ENCODE peak calls at places on chromosomes 12 and 14, in nine cellular contexts. H, L, A, R, N, W, K, M and P are unnamed samples.
A peak's percentile ranks its signal among the peaks of the same experiment; 100 is the strongest.

GRCh38 chr14:37546621-37547447 is 48.2 kb downstream of the FOXA1 start:
- DNase-seq in H (peak; percentile 46), L (no peak), A (no peak), R (no peak), N (no peak), W (peak; percentile 80), K (no peak), M (no peak), P (no peak)

GRCh38 chr14:99273724-99274345 is 1.8 kb upstream of the BCL11B start:
- DNase-seq in H (peak; percentile 66), L (no peak), A (no peak), R (no peak), N (no peak), W (peak; percentile 62), K (no peak), M (no peak), P (peak; percentile 69)

GRCh38 chr12:132284618-132285310 is 44.6 kb downstream of the GALNT9 start:
- DNase-seq in H (peak; percentile 75), L (no peak), A (no peak), R (no peak), N (no peak), W (peak; percentile 62), K (no peak), M (peak; percentile 89), P (no peak)

GRCh38 chr12:25796523-25797000 is 161.9 kb upstream of the RASSF8 start:
- DNase-seq in H (no peak), L (no peak), A (no peak), R (no peak), N (no peak), W (no peak), K (no peak), M (no peak), P (no peak)

GRCh38 chr12:109752117-109753053 is 38.8 kb downstream of the FAM222A start:
- DNase-seq in H (peak; percentile 56), L (no peak), A (no peak), R (no peak), N (no peak), W (no peak), K (no peak), M (peak; percentile 36), P (no peak)

GRCh38 chr12:2292560-2292959 is 239.8 kb downstream of the CACNA1C start:
- DNase-seq in H (peak; percentile 36), L (no peak), A (no peak), R (no peak), N (no peak), W (no peak), K (no peak), M (no peak), P (no peak)

GRCh38 chr12:1305063-1305434 is 289.3 kb downstream of the FBXL14 start:
- DNase-seq in H (no peak), L (no peak), A (no peak), R (no peak), N (no peak), W (no peak), K (no peak), M (no peak), P (no peak)

GRCh38 chr14:97625512-97625911 is 828.3 kb downstream of the VRK1 start:
- DNase-seq in H (no peak), L (no peak), A (no peak), R (no peak), N (no peak), W (no peak), K (no peak), M (no peak), P (no peak)

GRCh38 chr12:38776657-38777056 is 128.7 kb downstream of the CPNE8 start:
- DNase-seq in H (no peak), L (no peak), A (no peak), R (no peak), N (no peak), W (no peak), K (no peak), M (no peak), P (no peak)

GRCh38 chr14:21030531-21030930 is 514 bp downstream of the TPPP2 start:
- DNase-seq in H (no peak), L (no peak), A (no peak), R (no peak), N (no peak), W (no peak), K (no peak), M (no peak), P (no peak)

GRCh38 chr14:79724934-79725717 is 486.2 kb downstream of the DIO2 start:
- DNase-seq in H (no peak), L (peak; percentile 43), A (no peak), R (no peak), N (no peak), W (no peak), K (no peak), M (no peak), P (no peak)

GRCh38 chr12:54251667-54252284 is 28.1 kb downstream of the CBX5 start:
- DNase-seq in H (no peak), L (peak; percentile 60), A (peak; percentile 16), R (no peak), N (peak; percentile 49), W (peak; percentile 51), K (no peak), M (no peak), P (no peak)

GRCh38 chr14:77613207-77613606 is 3.2 kb downstream of the SPTLC2 start:
- DNase-seq in H (no peak), L (no peak), A (no peak), R (no peak), N (no peak), W (no peak), K (no peak), M (no peak), P (no peak)

GRCh38 chr14:40920380-40920779 is 686.3 kb upstream of the LRFN5 start:
- DNase-seq in H (no peak), L (no peak), A (no peak), R (no peak), N (no peak), W (no peak), K (no peak), M (no peak), P (no peak)

GRCh38 chr12:14264316-14264715 is 101.2 kb upstream of the ATF7IP start:
- DNase-seq in H (no peak), L (no peak), A (no peak), R (no peak), N (no peak), W (no peak), K (no peak), M (no peak), P (no peak)

GRCh38 chr14:34113051-34113511 is 162.2 kb upstream of the EGLN3 start:
- DNase-seq in H (no peak), L (no peak), A (no peak), R (no peak), N (no peak), W (peak; percentile 65), K (no peak), M (no peak), P (no peak)

GRCh38 chr12:53551889-53552291 is 44.6 kb upstream of the NPFF start:
- DNase-seq in H (no peak), L (peak; percentile 75), A (no peak), R (no peak), N (no peak), W (no peak), K (no peak), M (no peak), P (no peak)

GRCh38 chr12:80778005-80778541 is 61.4 kb downstream of the MYF5 start:
- DNase-seq in H (no peak), L (no peak), A (peak; percentile 8), R (no peak), N (peak; percentile 50), W (peak; percentile 55), K (no peak), M (peak; percentile 85), P (peak; percentile 39)

GRCh38 chr12:52542785-52543318 is 10.1 kb downstream of the KRT71 start:
- DNase-seq in H (no peak), L (no peak), A (no peak), R (no peak), N (no peak), W (no peak), K (no peak), M (peak; percentile 22), P (no peak)

GRCh38 chr12:46267618-46268348 is 1.1 kb downstream of the SLC38A1 start:
- DNase-seq in H (peak; percentile 72), L (peak; percentile 35), A (peak; percentile 53), R (no peak), N (no peak), W (peak; percentile 34), K (no peak), M (no peak), P (no peak)

GRCh38 chr14:75961662-75962061 is 20.1 kb downstream of the TGFB3 start:
- DNase-seq in H (peak; percentile 22), L (no peak), A (no peak), R (no peak), N (no peak), W (no peak), K (no peak), M (no peak), P (no peak)

GRCh38 chr12:124620606-124621295 is 53.3 kb upstream of the NCOR2 start:
- DNase-seq in H (no peak), L (no peak), A (no peak), R (no peak), N (no peak), W (no peak), K (no peak), M (no peak), P (no peak)

GRCh38 chr12:89702503-89702902 is 6.1 kb downstream of the ATP2B1 start:
- DNase-seq in H (no peak), L (no peak), A (no peak), R (no peak), N (no peak), W (no peak), K (no peak), M (no peak), P (no peak)

GRCh38 chr12:127640181-127640886 is 626.6 kb upstream of the TMEM132C start:
- DNase-seq in H (no peak), L (no peak), A (no peak), R (no peak), N (no peak), W (no peak), K (no peak), M (no peak), P (no peak)

GRCh38 chr12:102806110-102806509 is 110.9 kb downstream of the PAH start:
- DNase-seq in H (peak; percentile 48), L (no peak), A (no peak), R (no peak), N (no peak), W (no peak), K (no peak), M (no peak), P (no peak)

GRCh38 chr12:63400746-63401145 is 249.7 kb upstream of the AVPR1A start:
- DNase-seq in H (no peak), L (no peak), A (no peak), R (no peak), N (no peak), W (peak; percentile 56), K (no peak), M (no peak), P (no peak)

GRCh38 chr12:111826316-111826715 is 15.7 kb upstream of the MAPKAPK5 start:
- DNase-seq in H (no peak), L (no peak), A (no peak), R (no peak), N (no peak), W (no peak), K (no peak), M (no peak), P (no peak)

GRCh38 chr12:41924111-41924510 is 220.6 kb downstream of the GXYLT1 start:
- DNase-seq in H (no peak), L (no peak), A (no peak), R (no peak), N (no peak), W (peak; percentile 5), K (no peak), M (no peak), P (no peak)

GRCh38 chr12:94297876-94298520 is 149.6 kb downstream of the PLXNC1 start:
- DNase-seq in H (no peak), L (no peak), A (no peak), R (no peak), N (no peak), W (no peak), K (no peak), M (no peak), P (no peak)

GRCh38 chr12:130954544-130954831 is 781 bp downstream of the ADGRD1 start:
- DNase-seq in H (no peak), L (no peak), A (no peak), R (no peak), N (no peak), W (no peak), K (no peak), M (no peak), P (no peak)

GRCh38 chr14:101222362-101223090 is 319.0 kb upstream of the RTL1 start:
- DNase-seq in H (peak; percentile 38), L (no peak), A (no peak), R (no peak), N (no peak), W (no peak), K (no peak), M (no peak), P (no peak)